ENCODE peak calls at places on chromosomes 13 and 19, in ten cellular contexts. S is kidney; V is tibial nerve; C is GM23338; T is upper lobe of right lung; I is MM.1S; D is left ventricle myocardium inferior; W is IMR-90; R is lower lobe of right lung; X is CD8-positive, alpha-beta T cell. G is an unnamed sample.

GRCh38 chr13:87498681-87499080 is 172.5 kb upstream of the SLITRK5 start:
- DNase-seq in S (no peak), V (no peak), C (peak; percentile 42), T (no peak), I (no peak), D (no peak), W (peak; percentile 0), R (no peak), X (no peak), G (no peak)

GRCh38 chr13:94860981-94861407 is 148.6 kb upstream of the SOX21 start:
- DNase-seq in S (no peak), V (peak; percentile 22), C (no peak), T (no peak), I (no peak), D (no peak), W (peak; percentile 13), R (no peak), X (no peak), G (no peak)

GRCh38 chr19:1767464-1767933 is 14.2 kb downstream of the ONECUT3 start:
- DNase-seq in S (no peak), V (peak; percentile 33), C (no peak), T (no peak), I (peak; percentile 26), D (peak; percentile 33), W (no peak), R (no peak), X (peak; percentile 53), G (peak; percentile 44)

GRCh38 chr19:6489278-6490061 is 7.9 kb upstream of the DENND1C start:
- DNase-seq in S (no peak), V (no peak), C (no peak), T (no peak), I (peak; percentile 58), D (no peak), W (no peak), R (no peak), X (no peak), G (no peak)

GRCh38 chr13:64529874-64530485 is 2700.2 kb downstream of the PCDH9 start:
- DNase-seq in S (no peak), V (no peak), C (peak; percentile 73), T (no peak), I (no peak), D (no peak), W (no peak), R (no peak), X (no peak), G (peak; percentile 34)

GRCh38 chr13:64278493-64278892 is 2862.8 kb upstream of the PCDH20 start:
- DNase-seq in S (no peak), V (no peak), C (no peak), T (no peak), I (no peak), D (no peak), W (peak; percentile 78), R (no peak), X (no peak), G (no peak)

GRCh38 chr13:74258951-74259350 is 124.7 kb upstream of the KLF12 start:
- DNase-seq in S (no peak), V (no peak), C (no peak), T (no peak), I (no peak), D (no peak), W (no peak), R (no peak), X (no peak), G (no peak)

GRCh38 chr13:52780092-52780491 is 40.5 kb upstream of the CNMD start:
- DNase-seq in S (no peak), V (no peak), C (no peak), T (no peak), I (peak; percentile 85), D (no peak), W (no peak), R (no peak), X (no peak), G (no peak)

GRCh38 chr19:11423804-11424318 is 4.7 kb upstream of the RGL3 start:
- DNase-seq in S (no peak), V (no peak), C (peak; percentile 27), T (no peak), I (no peak), D (no peak), W (no peak), R (no peak), X (no peak), G (no peak)

GRCh38 chr19:1621574-1621973 is 16.3 kb upstream of the UQCR11 start:
- DNase-seq in S (no peak), V (no peak), C (no peak), T (no peak), I (no peak), D (no peak), W (no peak), R (no peak), X (no peak), G (no peak)

GRCh38 chr13:41823486-41823885 is 137.4 kb downstream of the VWA8 start:
- DNase-seq in S (no peak), V (no peak), C (no peak), T (no peak), I (no peak), D (no peak), W (no peak), R (no peak), X (no peak), G (no peak)

DNA sequence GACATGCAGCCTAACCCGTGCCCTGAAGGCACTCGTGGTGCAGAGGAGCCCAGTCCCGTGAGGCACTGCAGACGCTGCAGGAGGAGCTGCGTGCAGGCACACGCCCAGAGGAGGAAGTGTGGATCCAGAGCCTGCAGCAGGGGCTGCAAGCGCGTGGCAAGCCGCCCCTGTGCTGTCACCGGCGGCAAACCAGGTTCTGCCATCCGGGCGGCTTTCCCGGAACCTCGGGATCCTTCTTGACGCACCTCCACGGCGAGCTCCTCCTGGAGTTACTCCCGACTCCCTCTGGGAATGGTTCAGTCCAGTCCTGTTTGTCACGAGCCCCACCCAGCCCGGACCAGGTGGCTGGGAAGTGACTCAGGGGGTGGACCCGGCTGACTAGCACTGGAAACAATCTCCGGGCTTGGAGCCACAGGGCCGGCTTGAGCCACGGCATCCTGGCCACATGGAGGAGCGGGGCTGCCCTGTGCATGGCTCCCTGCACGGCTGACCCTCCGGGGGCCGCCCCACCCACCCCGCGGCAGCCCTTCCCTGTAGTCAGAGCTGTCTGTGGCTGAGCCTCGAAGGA is 10.2 kb downstream of the DPP9 start:
- DNase-seq in S (peak; percentile 94), V (peak; percentile 70), C (no peak), T (peak; percentile 76), I (no peak), D (peak; percentile 85), W (peak; percentile 97), R (no peak), X (no peak), G (peak; percentile 91)
- H3K4me1 ChIP-seq in S (no peaks in the 10 kb centered on the region), V (no peaks in the 10 kb centered on the region), C (no peaks in the 10 kb centered on the region), T (peaks cover 51% of the 10 kb centered on the region), I (no peaks in the 10 kb centered on the region), D (peaks cover 76% of the 10 kb centered on the region), W (peaks cover 15% of the 10 kb centered on the region), R (peaks cover 63% of the 10 kb centered on the region), X (no peaks in the 10 kb centered on the region), G (no peaks in the 10 kb centered on the region)

GRCh38 chr13:47672245-47672975 is 328.7 kb downstream of the SUCLA2 start:
- DNase-seq in S (no peak), V (no peak), C (no peak), T (no peak), I (no peak), D (no peak), W (no peak), R (no peak), X (no peak), G (no peak)
- TF ChIP-seq CTCF in S (no peak), V (no peak), C (no peak), T (no peak), I (no peak), D (no peak), W (no peak), R (no peak), X (no peak), G (no peak)

GRCh38 chr13:110309661-110310524 is 2.8 kb downstream of the COL4A2 start:
- DNase-seq in S (no peak), V (no peak), C (no peak), T (no peak), I (no peak), D (no peak), W (no peak), R (no peak), X (no peak), G (no peak)

GRCh38 chr13:110314516-110315245 is 7.6 kb downstream of the COL4A2 start:
- DNase-seq in S (no peak), V (no peak), C (no peak), T (no peak), I (no peak), D (peak; percentile 59), W (no peak), R (no peak), X (no peak), G (peak; percentile 83)

GRCh38 chr13:110311721-110312668 is 4.9 kb downstream of the COL4A2 start:
- DNase-seq in S (no peak), V (no peak), C (no peak), T (no peak), I (no peak), D (no peak), W (no peak), R (no peak), X (no peak), G (peak; percentile 37)

GRCh38 chr13:110310541-110311491 is 3.7 kb downstream of the COL4A2 start:
- DNase-seq in S (no peak), V (no peak), C (no peak), T (no peak), I (no peak), D (no peak), W (no peak), R (no peak), X (no peak), G (no peak)

DNA sequence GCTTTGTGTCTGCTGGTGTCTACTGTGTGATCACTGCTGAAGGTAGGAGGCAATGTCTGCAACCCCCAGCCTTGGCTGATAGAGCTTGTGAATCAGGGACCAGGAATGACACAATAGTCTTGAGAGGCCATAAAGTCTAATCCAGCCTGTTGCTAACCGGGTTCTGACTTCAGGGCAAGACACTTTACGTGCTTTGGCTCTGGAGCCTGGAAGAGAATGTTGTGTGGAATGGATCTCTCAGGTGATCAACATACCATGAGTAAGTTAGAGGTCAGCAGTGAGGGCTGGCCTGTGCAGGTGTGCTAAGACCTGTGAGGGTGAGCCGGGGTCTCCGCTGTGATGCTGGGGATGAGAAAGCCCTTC is 5.6 kb downstream of the COL4A2 start:
- DNase-seq in S (no peak), V (no peak), C (no peak), T (no peak), I (no peak), D (no peak), W (peak; percentile 93), R (no peak), X (no peak), G (no peak)
- H3K4me1 ChIP-seq in S (peaks cover 49% of the 10 kb centered on the region), V (peaks cover 57% of the 10 kb centered on the region), C (peaks cover 10% of the 10 kb centered on the region), T (peaks cover 31% of the 10 kb centered on the region), I (no peaks in the 10 kb centered on the region), D (peaks cover 95% of the 10 kb centered on the region), W (peaks cover 28% of the 10 kb centered on the region), R (peaks cover 27% of the 10 kb centered on the region), X (no peaks in the 10 kb centered on the region), G (peaks cover 42% of the 10 kb centered on the region)

DNA sequence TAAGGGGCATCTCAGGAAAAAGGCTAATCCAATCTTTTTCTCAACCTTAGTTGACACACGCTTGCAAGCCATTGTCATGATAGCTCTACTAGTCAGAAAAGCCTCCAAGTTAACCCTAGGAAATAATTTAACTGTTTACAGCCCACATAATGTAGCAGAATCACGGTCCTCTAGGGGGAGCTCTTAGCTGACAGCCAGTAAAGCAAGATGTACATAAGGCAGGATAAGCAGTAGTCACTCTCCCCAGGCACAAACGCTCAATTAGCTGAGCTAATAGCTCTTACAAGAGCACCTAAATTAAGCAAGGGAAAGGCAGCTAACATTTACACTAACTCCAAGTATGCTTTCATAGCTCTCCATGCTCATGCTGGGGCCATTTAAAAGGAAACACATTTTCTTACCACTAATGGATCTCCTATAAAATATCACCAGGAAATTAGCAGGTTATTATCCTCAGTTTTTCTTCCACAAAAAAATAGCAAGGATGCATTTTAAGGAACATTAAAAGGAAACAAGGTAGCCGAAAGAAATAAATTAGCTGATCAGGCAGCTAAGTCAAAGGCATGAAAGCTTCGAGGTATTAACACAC is 33.7 kb upstream of the ZSCAN5A start:
- DNase-seq in S (no peak), V (no peak), C (peak; percentile 67), T (no peak), I (peak; percentile 29), D (no peak), W (no peak), R (no peak), X (no peak), G (no peak)
- TF ChIP-seq CTCF in S (no peak), V (no peak), C (peak; percentile 88), T (peak; percentile 21), I (peak; percentile 55), D (no peak), W (peak; percentile 11), R (peak; percentile 24), X (no peak), G (peak; percentile 37)